ENCODE peak calls at places on chromosomes 2 and 18, in six cellular contexts. F, Y, G, V, P and S are unnamed samples. For H3K4me1, the result is how much of the 10 kb centered on the place peaks cover.

GRCh38 chr2:15884790-15885189 is 55.6 kb upstream of the MYCN start:
- DNase-seq in F (no peak), Y (no peak), G (no peak), V (no peak), P (no peak), S (no peak)

GRCh38 chr2:149989447-149990063 is 402.0 kb upstream of the MMADHC start:
- DNase-seq in F (no peak), Y (no peak), G (no peak), V (no peak), P (peak), S (no peak)

GRCh38 chr18:11246466-11246865 is 97.1 kb upstream of the PIEZO2 start:
- DNase-seq in F (no peak), Y (no peak), G (no peak), V (no peak), P (no peak), S (no peak)

GRCh38 chr18:77069482-77069881 is 63.1 kb downstream of the MBP start:
- DNase-seq in F (no peak), Y (no peak), G (no peak), V (no peak), P (no peak), S (peak)

GRCh38 chr2:128594953-128595677 is 276.4 kb upstream of the HS6ST1 start:
- DNase-seq in F (peak), Y (no peak), G (peak), V (no peak), P (no peak), S (no peak)

GRCh38 chr2:235141411-235142128 is 189.8 kb downstream of the SH3BP4 start:
- DNase-seq in F (no peak), Y (no peak), G (no peak), V (no peak), P (no peak), S (no peak)

GRCh38 chr2:9406529-9407362 is 16.6 kb downstream of the ITGB1BP1 start:
- DNase-seq in F (no peak), Y (no peak), G (no peak), V (no peak), P (no peak), S (no peak)

GRCh38 chr2:60634443-60634842 is 81.0 kb upstream of the BCL11A start:
- DNase-seq in F (no peak), Y (no peak), G (no peak), V (no peak), P (no peak), S (no peak)

GRCh38 chr2:157592983-157593382 is 35.7 kb downstream of the ACVR1C start:
- DNase-seq in F (no peak), Y (no peak), G (no peak), V (no peak), P (no peak), S (no peak)

GRCh38 chr18:77899972-77900754 is 650.5 kb downstream of the GALR1 start:
- DNase-seq in F (no peak), Y (peak), G (peak), V (peak), P (no peak), S (no peak)

GRCh38 chr2:207747653-207748560 is 21.8 kb downstream of the FZD5 start:
- DNase-seq in F (no peak), Y (no peak), G (no peak), V (no peak), P (no peak), S (no peak)

GRCh38 chr2:108935231-108935863 is 53.7 kb downstream of the EDAR start:
- DNase-seq in F (no peak), Y (no peak), G (no peak), V (no peak), P (no peak), S (no peak)

GRCh38 chr2:181153886-181154285 is 173.5 kb downstream of the UBE2E3 start:
- DNase-seq in F (no peak), Y (no peak), G (no peak), V (no peak), P (no peak), S (no peak)

GRCh38 chr2:23446916-23447315 is 61.9 kb downstream of the KLHL29 start:
- DNase-seq in F (peak), Y (no peak), G (no peak), V (no peak), P (no peak), S (no peak)

GRCh38 chr2:127145255-127145899 is 38.4 kb upstream of the BIN1 start:
- DNase-seq in F (peak), Y (no peak), G (no peak), V (no peak), P (no peak), S (no peak)

GRCh38 chr2:28276807-28277206 is 115.9 kb upstream of the FOSL2 start:
- DNase-seq in F (no peak), Y (no peak), G (no peak), V (no peak), P (no peak), S (no peak)

GRCh38 chr2:25309402-25309801 is 32.3 kb downstream of the DNMT3A start:
- DNase-seq in F (peak), Y (peak), G (peak), V (no peak), P (no peak), S (peak)

GRCh38 chr2:105376789-105377231 is 22.0 kb downstream of the FHL2 start:
- DNase-seq in F (no peak), Y (no peak), G (no peak), V (no peak), P (no peak), S (no peak)

GRCh38 chr2:241873081-241873802 is 3.7 kb downstream of the RTP5 start:
- DNase-seq in F (no peak), Y (no peak), G (no peak), V (no peak), P (no peak), S (no peak)

GRCh38 chr2:127362971-127363370 is 24.8 kb downstream of the MAP3K2 start:
- DNase-seq in F (no peak), Y (no peak), G (no peak), V (no peak), P (no peak), S (no peak)

GRCh38 chr18:31954349-31954748 is 11.4 kb upstream of the TRAPPC8 start:
- DNase-seq in F (peak), Y (no peak), G (peak), V (no peak), P (no peak), S (peak)

GRCh38 chr2:28663359-28663758 is 88.3 kb upstream of the PPP1CB start:
- DNase-seq in F (no peak), Y (no peak), G (no peak), V (no peak), P (no peak), S (no peak)

GRCh38 chr2:96427917-96428316 is 77.2 kb downstream of the NEURL3 start:
- DNase-seq in F (no peak), Y (no peak), G (no peak), V (no peak), P (peak), S (no peak)

GRCh38 chr2:242064364-242065250 is 195.1 kb downstream of the RTP5 start:
- DNase-seq in F (no peak), Y (no peak), G (no peak), V (no peak), P (no peak), S (no peak)

GRCh38 chr2:204625135-204625534 is 79.9 kb downstream of the PARD3B start:
- DNase-seq in F (peak), Y (no peak), G (peak), V (no peak), P (no peak), S (no peak)

GRCh38 chr18:58394607-58395425 is 234.1 kb downstream of the ALPK2 start:
- DNase-seq in F (no peak), Y (no peak), G (no peak), V (no peak), P (no peak), S (no peak)

DNA sequence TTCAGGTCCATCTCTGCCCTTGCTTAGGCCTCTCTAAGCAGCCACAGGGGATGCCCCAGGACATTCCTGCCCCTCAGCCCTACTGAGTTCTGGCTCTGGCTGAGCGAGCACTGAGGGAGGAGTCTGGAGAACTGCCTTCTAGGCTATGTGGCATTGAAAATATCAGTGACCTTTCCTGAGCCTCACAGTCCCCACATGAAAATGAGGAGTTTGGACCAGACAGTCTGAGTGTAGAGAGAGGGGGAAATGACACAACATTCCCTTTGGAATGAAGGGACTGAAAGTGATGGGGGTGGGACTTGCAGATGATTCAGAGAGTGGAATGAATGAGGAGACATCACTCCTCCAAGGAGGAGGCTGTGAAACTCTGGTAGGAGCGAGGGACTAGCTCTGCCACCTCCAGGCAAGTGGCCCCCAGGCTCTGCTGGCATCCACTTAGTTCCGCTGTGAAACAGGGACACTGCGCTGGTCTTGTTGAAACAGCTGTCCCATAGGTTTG is 8.0 kb downstream of the TNS1 start:
- DNase-seq in F (no peak), Y (no peak), G (no peak), V (no peak), P (no peak), S (no peak)
- TF ChIP-seq POLR2A in F (peak), Y (no peak), G (no peak), V (no peak), P (no peak), S (no peak)

GRCh38 chr2:144517825-144518699 is 1.9 kb downstream of the ZEB2 start:
- DNase-seq in F (peak), Y (no peak), G (no peak), V (peak), P (no peak), S (no peak)

GRCh38 chr2:144516981-144517824 is 2.7 kb downstream of the ZEB2 start:
- DNase-seq in F (peak), Y (peak), G (peak), V (peak), P (no peak), S (peak)

GRCh38 chr2:144515694-144516416 is 4.1 kb downstream of the ZEB2 start:
- DNase-seq in F (peak), Y (peak), G (peak), V (peak), P (no peak), S (peak)

GRCh38 chr2:144515425-144515693 is 4.6 kb downstream of the ZEB2 start:
- DNase-seq in F (no peak), Y (no peak), G (no peak), V (no peak), P (no peak), S (no peak)

DNA sequence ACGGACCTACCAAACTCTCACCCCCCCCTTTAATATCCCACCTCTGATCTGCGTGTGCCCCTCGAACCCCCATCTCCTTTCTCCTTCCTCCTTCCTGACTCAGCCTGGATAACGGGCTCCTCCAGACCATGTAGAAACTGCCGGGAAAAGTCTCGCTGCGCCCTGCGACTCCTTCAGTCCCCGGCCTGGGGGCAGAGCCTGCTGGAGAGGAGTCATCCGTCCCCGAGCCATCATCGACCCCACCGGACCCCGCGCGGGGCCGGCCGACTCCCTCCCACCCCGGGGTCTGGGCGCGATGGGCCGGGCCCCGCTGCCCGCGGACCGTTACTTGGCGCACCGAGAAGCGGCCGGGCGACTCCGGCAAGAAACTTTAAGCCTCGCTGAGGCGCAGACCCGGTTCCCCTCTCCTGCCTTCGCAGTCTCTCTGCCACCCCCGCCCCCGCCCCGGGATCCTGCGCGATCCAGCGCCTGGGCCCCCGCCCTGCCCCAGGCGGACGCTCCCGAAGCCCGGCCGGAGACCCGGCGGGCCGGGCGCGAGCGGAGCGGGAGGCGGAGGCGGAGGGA is 3.4 kb downstream of the ZEB2 start:
- DNase-seq in F (no peak), Y (peak), G (no peak), V (peak), P (no peak), S (no peak)
- H3K27ac ChIP-seq in F (peak), Y (peak), G (peak), V (peak), P (peak), S (peak)

GRCh38 chr2:19337202-19337601 is 21.2 kb downstream of the OSR1 start:
- DNase-seq in F (no peak), Y (no peak), G (no peak), V (no peak), P (no peak), S (no peak)
- H3K4me1 ChIP-seq in F (under half), Y (under half), G (under half), V (under half), P (under half), S (under half)

DNA sequence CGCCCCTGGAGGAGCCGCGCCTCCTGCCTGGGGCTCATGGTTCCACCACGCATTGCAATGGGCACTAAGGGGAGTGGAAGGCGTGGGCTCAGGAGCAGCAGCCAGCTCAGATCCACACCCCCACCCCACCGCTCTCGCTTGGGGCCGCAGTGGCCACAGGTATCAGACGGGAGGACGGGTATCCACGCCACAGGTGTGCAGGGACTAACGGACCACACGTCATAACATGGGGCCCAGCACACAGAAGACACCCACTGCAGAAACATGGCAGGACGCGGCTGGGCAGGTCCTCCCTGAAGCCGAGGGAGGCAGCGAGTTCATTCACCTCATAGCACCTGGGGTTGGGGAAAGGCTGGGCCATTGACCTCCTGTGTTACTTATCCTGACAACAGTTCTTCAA is 13.0 kb downstream of the HDAC4 start:
- DNase-seq in F (no peak), Y (no peak), G (no peak), V (no peak), P (no peak), S (peak)
- TF ChIP-seq POLR2A in F (no peak), Y (no peak), G (no peak), V (no peak), P (no peak), S (no peak)